ENCODE peak calls at places on chromosomes 4 and X, in five cellular contexts. U is esophagus muscularis mucosa; M is heart right ventricle; C is PC-3; A is CD8-positive, alpha-beta memory T cell. D is an unnamed sample.

GRCh38 chr4:149291463-149291862 is 524.2 kb downstream of the IQCM start:
- DNase-seq in A (no peak), M (peak; percentile 44), C (peak; percentile 59), U (no peak), D (no peak)

GRCh38 chr4:8353158-8353495 is 83.6 kb downstream of the HTRA3 start:
- DNase-seq in U (no peak), M (no peak), C (no peak), A (no peak), D (no peak)

GRCh38 chr4:153465922-153466636 is at the start of gene TMEM131L:
- DNase-seq in M (peak; percentile 60), U (peak; percentile 93), A (peak; percentile 74), C (peak; percentile 53), D (peak; percentile 85)

GRCh38 chr4:104447346-104447745 is 47.3 kb downstream of the CXXC4 start:
- DNase-seq in C (no peak), A (no peak), U (no peak), M (no peak), D (no peak)

GRCh38 chrX:115173181-115173580 is 16.0 kb upstream of the RBMXL3 start:
- DNase-seq in C (no peak), U (no peak), M (no peak), A (no peak), D (no peak)

GRCh38 chr4:1329408-1330371 is 17.3 kb upstream of the UVSSA start:
- DNase-seq in M (no peak), A (peak; percentile 46), U (no peak), C (no peak), D (peak; percentile 67)

GRCh38 chrX:109347618-109348017 is 134.3 kb downstream of the GUCY2F start:
- DNase-seq in M (no peak), U (no peak), A (no peak), C (no peak), D (no peak)

GRCh38 chr4:1416948-1417260 is 10.7 kb upstream of the NKX1-1 start:
- DNase-seq in C (no peak), U (no peak), A (no peak), M (no peak), D (no peak)

GRCh38 chr4:138659640-138660325 is 355.8 kb upstream of the NOCT start:
- DNase-seq in C (peak; percentile 77), M (no peak), A (no peak), U (no peak), D (no peak)

GRCh38 chr4:188408244-188409067 is 269.2 kb downstream of the TRIML1 start:
- DNase-seq in A (no peak), C (no peak), U (no peak), M (no peak), D (no peak)

GRCh38 chrX:129653985-129654651 is 638 bp downstream of the APLN start:
- DNase-seq in M (no peak), U (peak; percentile 66), A (no peak), C (peak; percentile 35), D (no peak)

GRCh38 chrX:140034916-140035315 is 69.6 kb upstream of the CXorf66 start:
- DNase-seq in A (no peak), C (peak; percentile 33), U (no peak), M (no peak), D (no peak)

GRCh38 chr4:68152411-68152810 is 22.7 kb upstream of the TMPRSS11F start:
- DNase-seq in C (peak; percentile 84), U (no peak), A (no peak), M (no peak), D (no peak)

GRCh38 chr4:103645991-103646390 is 73.8 kb downstream of the TACR3 start:
- DNase-seq in C (no peak), U (no peak), M (no peak), A (no peak), D (no peak)

GRCh38 chrX:40749874-40750273 is 14.5 kb upstream of the MED14 start:
- DNase-seq in M (no peak), A (no peak), U (no peak), C (no peak), D (no peak)

GRCh38 chrX:55759478-55759877 is 41.9 kb downstream of the RRAGB start:
- DNase-seq in C (peak; percentile 16), U (no peak), M (no peak), A (no peak), D (no peak)
- H3K4me1 ChIP-seq in C (peaks cover 24% of the 10 kb centered on the region), U (no peaks in the 10 kb centered on the region), M (no peaks in the 10 kb centered on the region), A (no peaks in the 10 kb centered on the region), D (no peaks in the 10 kb centered on the region)

GRCh38 chrX:135892781-135893180 is 463 bp downstream of the CT45A10 start:
- DNase-seq in M (no peak), A (no peak), U (no peak), C (no peak), D (no peak)
- H3K4me1 ChIP-seq in M (no peaks in the 10 kb centered on the region), A (no peaks in the 10 kb centered on the region), U (no peaks in the 10 kb centered on the region), C (no peaks in the 10 kb centered on the region), D (no peaks in the 10 kb centered on the region)

DNA sequence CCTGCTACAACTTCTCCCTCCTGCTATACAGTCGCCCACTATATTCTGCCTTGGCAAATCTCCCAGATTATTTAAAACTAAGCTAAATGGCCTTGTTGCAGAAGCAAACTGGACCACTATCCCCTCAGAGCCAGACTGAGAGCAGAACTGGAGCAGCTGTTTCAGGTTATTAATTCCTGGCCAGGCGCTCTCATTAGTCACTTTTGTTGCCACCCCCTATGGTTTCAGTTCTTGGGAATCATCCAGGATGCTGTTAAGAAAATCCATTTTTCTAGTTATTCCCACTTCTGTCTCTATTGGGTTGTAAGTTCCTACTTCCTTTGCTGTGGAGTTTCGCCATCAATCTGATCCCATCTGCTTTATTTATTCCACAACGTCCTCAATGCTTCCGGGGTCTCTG is 30.1 kb downstream of the ADGRA3 start:
- DNase-seq in U (peak; percentile 60), C (no peak), M (no peak), A (no peak), D (no peak)
- H3K4me1 ChIP-seq in U (peaks cover 32% of the 10 kb centered on the region), C (peaks cover 9% of the 10 kb centered on the region), M (peaks cover 14% of the 10 kb centered on the region), A (no peaks in the 10 kb centered on the region), D (peaks cover 68% of the 10 kb centered on the region)

DNA sequence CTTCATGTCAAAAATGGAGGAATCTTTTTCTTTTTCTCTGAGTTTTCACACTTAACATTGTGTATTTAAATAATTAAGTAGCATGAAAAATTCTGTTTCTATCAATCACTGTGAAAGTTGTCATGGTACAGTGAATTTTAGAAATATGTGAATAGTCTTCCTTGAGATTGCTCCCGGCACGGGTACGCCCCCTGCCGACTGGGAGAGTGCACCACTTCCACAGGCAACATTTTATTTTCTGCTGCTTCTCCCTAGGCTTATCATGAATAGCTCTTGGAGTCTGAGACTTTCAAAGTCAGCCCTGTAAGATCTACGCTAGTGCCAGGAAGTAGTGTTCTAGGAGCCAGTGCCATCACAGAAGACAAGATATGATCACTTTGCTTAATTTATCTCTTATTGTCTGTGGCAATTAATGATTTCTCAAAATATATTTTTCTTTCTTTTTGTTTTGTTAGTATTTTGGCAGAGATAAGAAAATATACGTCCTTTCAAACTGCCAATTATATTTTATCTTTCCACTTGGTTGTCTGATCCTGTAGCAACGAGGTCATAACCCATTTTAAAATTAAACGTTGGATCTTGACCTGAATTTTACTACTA is 763.8 kb upstream of the AADAT start:
- DNase-seq in U (no peak), M (peak; percentile 3), C (peak; percentile 59), A (no peak), D (no peak)
- H3K4me1 ChIP-seq in U (no peaks in the 10 kb centered on the region), M (no peaks in the 10 kb centered on the region), C (no peaks in the 10 kb centered on the region), A (no peaks in the 10 kb centered on the region), D (no peaks in the 10 kb centered on the region)

GRCh38 chrX:65686246-65686645 is 18.8 kb downstream of the MSN start:
- DNase-seq in C (no peak), A (no peak), M (no peak), U (no peak), D (no peak)

GRCh38 chrX:65685112-65685511 is 17.7 kb downstream of the MSN start:
- DNase-seq in M (no peak), C (no peak), A (no peak), U (no peak), D (no peak)

GRCh38 chrX:65688403-65688881 is 21.0 kb downstream of the MSN start:
- DNase-seq in M (no peak), A (no peak), U (no peak), C (no peak), D (no peak)

GRCh38 chrX:65689377-65689776 is 21.9 kb downstream of the MSN start:
- DNase-seq in C (peak; percentile 55), M (no peak), U (no peak), A (no peak), D (no peak)

GRCh38 chrX:65687367-65687766 is 19.9 kb downstream of the MSN start:
- DNase-seq in M (no peak), A (no peak), C (no peak), U (no peak), D (no peak)
- H3K4me1 ChIP-seq in M (peaks cover 63% of the 10 kb centered on the region), A (peaks cover 93% of the 10 kb centered on the region), C (peaks cover 36% of the 10 kb centered on the region), U (peaks cover 100% of the 10 kb centered on the region), D (peaks cover 42% of the 10 kb centered on the region)

GRCh38 chr4:113636877-113637276 is 124.7 kb downstream of the CAMK2D start:
- DNase-seq in U (no peak), A (peak; percentile 70), M (no peak), C (peak; percentile 88), D (no peak)
- H3K4me1 ChIP-seq in U (peaks cover 51% of the 10 kb centered on the region), A (peaks cover 42% of the 10 kb centered on the region), M (peaks cover 66% of the 10 kb centered on the region), C (peaks cover 47% of the 10 kb centered on the region), D (peaks cover 46% of the 10 kb centered on the region)

GRCh38 chr4:76996445-76996844 is 46.9 kb downstream of the SEPTIN11 start:
- DNase-seq in A (no peak), C (no peak), M (no peak), U (no peak), D (no peak)

GRCh38 chr4:76997454-76997853 is 47.9 kb downstream of the SEPTIN11 start:
- DNase-seq in C (no peak), M (no peak), A (no peak), U (no peak), D (no peak)

GRCh38 chr4:77001907-77002306 is 52.4 kb downstream of the SEPTIN11 start:
- DNase-seq in U (peak; percentile 26), M (no peak), A (no peak), C (peak; percentile 63), D (no peak)

GRCh38 chr4:76995776-76996175 is 46.2 kb downstream of the SEPTIN11 start:
- DNase-seq in C (no peak), A (no peak), U (no peak), M (no peak), D (no peak)

GRCh38 chr4:76998251-76998901 is 48.8 kb downstream of the SEPTIN11 start:
- DNase-seq in C (no peak), U (peak; percentile 21), M (no peak), A (no peak), D (no peak)
- H3K4me1 ChIP-seq in C (peaks cover 16% of the 10 kb centered on the region), U (peaks cover 29% of the 10 kb centered on the region), M (peaks cover 17% of the 10 kb centered on the region), A (peaks cover 19% of the 10 kb centered on the region), D (peaks cover 36% of the 10 kb centered on the region)

DNA sequence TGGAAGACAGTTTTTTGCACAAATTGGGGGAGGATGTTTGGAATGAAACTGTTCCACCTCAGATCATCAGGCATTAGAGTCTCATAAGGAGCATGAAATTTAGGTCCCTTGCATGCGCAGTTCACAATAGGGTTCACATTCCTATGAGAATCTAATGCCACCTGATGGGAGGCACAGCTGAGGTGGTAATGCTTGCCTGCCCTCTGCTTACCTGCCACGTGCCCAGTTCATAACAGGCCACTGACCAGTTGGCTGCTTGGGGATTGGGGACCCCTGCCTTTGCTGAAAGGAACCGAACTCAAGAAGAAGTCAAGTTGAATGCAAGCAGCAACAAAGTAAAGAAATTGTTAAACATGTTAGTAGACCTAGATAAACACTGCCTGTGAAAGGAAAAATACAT is 4.6 kb upstream of the HSPA4L start:
- DNase-seq in C (no peak), M (no peak), A (no peak), U (no peak), D (no peak)
- H3K4me1 ChIP-seq in C (no peaks in the 10 kb centered on the region), M (no peaks in the 10 kb centered on the region), A (peaks cover 2% of the 10 kb centered on the region), U (peaks cover 6% of the 10 kb centered on the region), D (no peaks in the 10 kb centered on the region)

GRCh38 chr4:83040269-83040668 is 5.3 kb downstream of the COPS4 start:
- DNase-seq in C (no peak), U (no peak), M (no peak), A (no peak), D (no peak)
- H3K4me1 ChIP-seq in C (peaks cover 25% of the 10 kb centered on the region), U (peaks cover 39% of the 10 kb centered on the region), M (peaks cover 30% of the 10 kb centered on the region), A (peaks cover 18% of the 10 kb centered on the region), D (peaks cover 32% of the 10 kb centered on the region)